ENCODE peak calls at places on chromosome 14, in nine cellular contexts. One of them, this sample, is unnamed.

GRCh38 chr14:102213984-102214658 is 74.4 kb downstream of the WDR20 start:
- DNase-seq in amniotic stem cell: no peak
- DNase-seq in T-cell: no peak
- DNase-seq in RWPE1: no peak
- DNase-seq in RCC 7860: no peak
- DNase-seq in activated CD8-positive, alpha-beta memory T cell treated with anti-CD3 and anti-CD28 coated beads for 1 hour: no peak
- DNase-seq in KBM-7: no peak
- DNase-seq in GM23338: peak; percentile 56
- DNase-seq in activated T-cell treated with anti-CD3 and anti-CD28 coated beads for 1 hour: no peak
- DNase-seq in this sample: no peak

GRCh38 chr14:63981569-63981968 is 128.8 kb downstream of the SYNE2 start:
- DNase-seq in RCC 7860: no peak
- DNase-seq in KBM-7: no peak
- DNase-seq in activated CD8-positive, alpha-beta memory T cell treated with anti-CD3 and anti-CD28 coated beads for 1 hour: no peak
- DNase-seq in amniotic stem cell: no peak
- DNase-seq in GM23338: no peak
- DNase-seq in T-cell: no peak
- DNase-seq in activated T-cell treated with anti-CD3 and anti-CD28 coated beads for 1 hour: no peak
- DNase-seq in RWPE1: no peak
- DNase-seq in this sample: no peak

GRCh38 chr14:50084666-50085065 is 31.7 kb downstream of the VCPKMT start:
- DNase-seq in activated T-cell treated with anti-CD3 and anti-CD28 coated beads for 1 hour: no peak
- DNase-seq in RCC 7860: no peak
- DNase-seq in T-cell: no peak
- DNase-seq in GM23338: no peak
- DNase-seq in KBM-7: no peak
- DNase-seq in amniotic stem cell: no peak
- DNase-seq in activated CD8-positive, alpha-beta memory T cell treated with anti-CD3 and anti-CD28 coated beads for 1 hour: no peak
- DNase-seq in RWPE1: no peak
- DNase-seq in this sample: no peak

GRCh38 chr14:104741803-104742251 is 11.1 kb upstream of the SIVA1 start:
- DNase-seq in activated CD8-positive, alpha-beta memory T cell treated with anti-CD3 and anti-CD28 coated beads for 1 hour: no peak
- DNase-seq in T-cell: no peak
- DNase-seq in activated T-cell treated with anti-CD3 and anti-CD28 coated beads for 1 hour: no peak
- DNase-seq in GM23338: no peak
- DNase-seq in RCC 7860: no peak
- DNase-seq in amniotic stem cell: no peak
- DNase-seq in RWPE1: no peak
- DNase-seq in KBM-7: no peak
- DNase-seq in this sample: no peak

GRCh38 chr14:89365071-89365801 is 51.8 kb downstream of the FOXN3 start:
- DNase-seq in KBM-7: peak; percentile 92
- DNase-seq in activated T-cell treated with anti-CD3 and anti-CD28 coated beads for 1 hour: peak; percentile 26
- DNase-seq in activated CD8-positive, alpha-beta memory T cell treated with anti-CD3 and anti-CD28 coated beads for 1 hour: peak; percentile 15
- DNase-seq in amniotic stem cell: no peak
- DNase-seq in T-cell: peak; percentile 52
- DNase-seq in GM23338: no peak
- DNase-seq in RWPE1: no peak
- DNase-seq in RCC 7860: no peak
- DNase-seq in this sample: no peak

GRCh38 chr14:56498112-56498511 is 81.5 kb upstream of the TMEM260 start:
- DNase-seq in activated T-cell treated with anti-CD3 and anti-CD28 coated beads for 1 hour: no peak
- DNase-seq in amniotic stem cell: no peak
- DNase-seq in KBM-7: no peak
- DNase-seq in GM23338: no peak
- DNase-seq in activated CD8-positive, alpha-beta memory T cell treated with anti-CD3 and anti-CD28 coated beads for 1 hour: no peak
- DNase-seq in RCC 7860: no peak
- DNase-seq in RWPE1: no peak
- DNase-seq in T-cell: no peak
- DNase-seq in this sample: no peak

GRCh38 chr14:22472935-22473854 is 115.8 kb downstream of the DAD1 start:
- DNase-seq in amniotic stem cell: no peak
- DNase-seq in KBM-7: peak; percentile 92
- DNase-seq in RCC 7860: peak; percentile 9
- DNase-seq in activated T-cell treated with anti-CD3 and anti-CD28 coated beads for 1 hour: no peak
- DNase-seq in T-cell: peak; percentile 33
- DNase-seq in activated CD8-positive, alpha-beta memory T cell treated with anti-CD3 and anti-CD28 coated beads for 1 hour: no peak
- DNase-seq in GM23338: peak; percentile 82
- DNase-seq in RWPE1: peak; percentile 54
- DNase-seq in this sample: no peak

GRCh38 chr14:66746316-66747006 is 238.5 kb downstream of the GPHN start:
- DNase-seq in activated T-cell treated with anti-CD3 and anti-CD28 coated beads for 1 hour: no peak
- DNase-seq in RWPE1: peak; percentile 26
- DNase-seq in activated CD8-positive, alpha-beta memory T cell treated with anti-CD3 and anti-CD28 coated beads for 1 hour: no peak
- DNase-seq in T-cell: no peak
- DNase-seq in amniotic stem cell: peak; percentile 1
- DNase-seq in KBM-7: peak; percentile 64
- DNase-seq in RCC 7860: no peak
- DNase-seq in GM23338: peak; percentile 57
- DNase-seq in this sample: no peak

GRCh38 chr14:36556811-36557433 is 25.5 kb downstream of the NKX2-8 start:
- DNase-seq in T-cell: no peak
- DNase-seq in amniotic stem cell: no peak
- DNase-seq in activated CD8-positive, alpha-beta memory T cell treated with anti-CD3 and anti-CD28 coated beads for 1 hour: no peak
- DNase-seq in RWPE1: peak; percentile 67
- DNase-seq in activated T-cell treated with anti-CD3 and anti-CD28 coated beads for 1 hour: no peak
- DNase-seq in GM23338: peak; percentile 65
- DNase-seq in RCC 7860: no peak
- DNase-seq in KBM-7: peak; percentile 41
- DNase-seq in this sample: no peak

GRCh38 chr14:65237956-65238355 is 135.6 kb upstream of the MAX start:
- DNase-seq in RCC 7860: peak; percentile 57
- DNase-seq in amniotic stem cell: no peak
- DNase-seq in activated CD8-positive, alpha-beta memory T cell treated with anti-CD3 and anti-CD28 coated beads for 1 hour: no peak
- DNase-seq in T-cell: no peak
- DNase-seq in GM23338: peak; percentile 23
- DNase-seq in KBM-7: no peak
- DNase-seq in RWPE1: no peak
- DNase-seq in activated T-cell treated with anti-CD3 and anti-CD28 coated beads for 1 hour: no peak
- DNase-seq in this sample: no peak

GRCh38 chr14:96706893-96707292 is 90.3 kb upstream of the VRK1 start:
- DNase-seq in T-cell: no peak
- DNase-seq in amniotic stem cell: no peak
- DNase-seq in RWPE1: no peak
- DNase-seq in RCC 7860: no peak
- DNase-seq in KBM-7: no peak
- DNase-seq in activated T-cell treated with anti-CD3 and anti-CD28 coated beads for 1 hour: no peak
- DNase-seq in GM23338: no peak
- DNase-seq in activated CD8-positive, alpha-beta memory T cell treated with anti-CD3 and anti-CD28 coated beads for 1 hour: no peak
- DNase-seq in this sample: no peak

GRCh38 chr14:87615822-87616679 is 376.9 kb downstream of the GALC start:
- DNase-seq in T-cell: no peak
- DNase-seq in GM23338: peak; percentile 86
- DNase-seq in RWPE1: peak; percentile 60
- DNase-seq in activated CD8-positive, alpha-beta memory T cell treated with anti-CD3 and anti-CD28 coated beads for 1 hour: no peak
- DNase-seq in amniotic stem cell: no peak
- DNase-seq in RCC 7860: no peak
- DNase-seq in activated T-cell treated with anti-CD3 and anti-CD28 coated beads for 1 hour: peak; percentile 2
- DNase-seq in KBM-7: peak; percentile 67
- DNase-seq in this sample: no peak

GRCh38 chr14:66974397-66975025 is 214.7 kb upstream of the GARIN2 start:
- DNase-seq in T-cell: no peak
- DNase-seq in activated CD8-positive, alpha-beta memory T cell treated with anti-CD3 and anti-CD28 coated beads for 1 hour: no peak
- DNase-seq in amniotic stem cell: no peak
- DNase-seq in KBM-7: no peak
- DNase-seq in activated T-cell treated with anti-CD3 and anti-CD28 coated beads for 1 hour: no peak
- DNase-seq in RWPE1: peak; percentile 18
- DNase-seq in GM23338: no peak
- DNase-seq in RCC 7860: peak; percentile 17
- DNase-seq in this sample: no peak

GRCh38 chr14:104968153-104968527 is 10.0 kb downstream of the AHNAK2 start:
- DNase-seq in activated CD8-positive, alpha-beta memory T cell treated with anti-CD3 and anti-CD28 coated beads for 1 hour: no peak
- DNase-seq in GM23338: peak; percentile 73
- DNase-seq in T-cell: no peak
- DNase-seq in RCC 7860: no peak
- DNase-seq in RWPE1: peak; percentile 68
- DNase-seq in activated T-cell treated with anti-CD3 and anti-CD28 coated beads for 1 hour: no peak
- DNase-seq in KBM-7: no peak
- DNase-seq in amniotic stem cell: no peak
- DNase-seq in this sample: no peak

GRCh38 chr14:26163761-26164160 is 434.1 kb downstream of the NOVA1 start:
- DNase-seq in GM23338: peak; percentile 75
- DNase-seq in RWPE1: no peak
- DNase-seq in RCC 7860: no peak
- DNase-seq in amniotic stem cell: no peak
- DNase-seq in T-cell: no peak
- DNase-seq in KBM-7: peak; percentile 10
- DNase-seq in activated T-cell treated with anti-CD3 and anti-CD28 coated beads for 1 hour: no peak
- DNase-seq in activated CD8-positive, alpha-beta memory T cell treated with anti-CD3 and anti-CD28 coated beads for 1 hour: no peak
- DNase-seq in this sample: no peak

GRCh38 chr14:72665259-72665658 is 228.6 kb downstream of the DPF3 start:
- DNase-seq in activated T-cell treated with anti-CD3 and anti-CD28 coated beads for 1 hour: no peak
- DNase-seq in KBM-7: no peak
- DNase-seq in GM23338: no peak
- DNase-seq in RCC 7860: peak; percentile 93
- DNase-seq in RWPE1: peak; percentile 85
- DNase-seq in activated CD8-positive, alpha-beta memory T cell treated with anti-CD3 and anti-CD28 coated beads for 1 hour: no peak
- DNase-seq in T-cell: no peak
- DNase-seq in amniotic stem cell: peak; percentile 93
- DNase-seq in this sample: no peak

GRCh38 chr14:105495101-105495989 is 4.3 kb downstream of the TEDC1 start:
- DNase-seq in GM23338: no peak
- DNase-seq in RCC 7860: no peak
- DNase-seq in activated T-cell treated with anti-CD3 and anti-CD28 coated beads for 1 hour: no peak
- DNase-seq in RWPE1: no peak
- DNase-seq in KBM-7: no peak
- DNase-seq in T-cell: no peak
- DNase-seq in activated CD8-positive, alpha-beta memory T cell treated with anti-CD3 and anti-CD28 coated beads for 1 hour: no peak
- DNase-seq in amniotic stem cell: no peak
- DNase-seq in this sample: no peak

GRCh38 chr14:75673345-75673744 is 12.3 kb downstream of the TTLL5 start:
- DNase-seq in RCC 7860: no peak
- DNase-seq in activated CD8-positive, alpha-beta memory T cell treated with anti-CD3 and anti-CD28 coated beads for 1 hour: no peak
- DNase-seq in GM23338: no peak
- DNase-seq in activated T-cell treated with anti-CD3 and anti-CD28 coated beads for 1 hour: no peak
- DNase-seq in T-cell: no peak
- DNase-seq in amniotic stem cell: no peak
- DNase-seq in RWPE1: no peak
- DNase-seq in KBM-7: no peak
- DNase-seq in this sample: no peak

GRCh38 chr14:104111301-104112112 is 26.0 kb downstream of the ASPG start:
- DNase-seq in RWPE1: no peak
- DNase-seq in KBM-7: no peak
- DNase-seq in amniotic stem cell: no peak
- DNase-seq in T-cell: no peak
- DNase-seq in activated T-cell treated with anti-CD3 and anti-CD28 coated beads for 1 hour: no peak
- DNase-seq in RCC 7860: no peak
- DNase-seq in activated CD8-positive, alpha-beta memory T cell treated with anti-CD3 and anti-CD28 coated beads for 1 hour: no peak
- DNase-seq in GM23338: no peak
- DNase-seq in this sample: no peak

GRCh38 chr14:69845787-69846186 is 33.4 kb upstream of the SMOC1 start:
- DNase-seq in amniotic stem cell: no peak
- DNase-seq in T-cell: no peak
- DNase-seq in activated CD8-positive, alpha-beta memory T cell treated with anti-CD3 and anti-CD28 coated beads for 1 hour: no peak
- DNase-seq in GM23338: no peak
- DNase-seq in KBM-7: no peak
- DNase-seq in RCC 7860: no peak
- DNase-seq in activated T-cell treated with anti-CD3 and anti-CD28 coated beads for 1 hour: no peak
- DNase-seq in RWPE1: no peak
- DNase-seq in this sample: no peak

GRCh38 chr14:68584786-68585185 is 208.1 kb downstream of the ZFP36L1 start:
- DNase-seq in activated T-cell treated with anti-CD3 and anti-CD28 coated beads for 1 hour: no peak
- DNase-seq in RWPE1: no peak
- DNase-seq in activated CD8-positive, alpha-beta memory T cell treated with anti-CD3 and anti-CD28 coated beads for 1 hour: no peak
- DNase-seq in T-cell: no peak
- DNase-seq in KBM-7: no peak
- DNase-seq in GM23338: no peak
- DNase-seq in amniotic stem cell: no peak
- DNase-seq in RCC 7860: no peak
- DNase-seq in this sample: no peak

GRCh38 chr14:69005432-69006148 is 26.5 kb upstream of the ACTN1 start:
- DNase-seq in T-cell: no peak
- DNase-seq in activated T-cell treated with anti-CD3 and anti-CD28 coated beads for 1 hour: no peak
- DNase-seq in RWPE1: peak; percentile 95
- DNase-seq in GM23338: no peak
- DNase-seq in amniotic stem cell: peak; percentile 94
- DNase-seq in KBM-7: no peak
- DNase-seq in activated CD8-positive, alpha-beta memory T cell treated with anti-CD3 and anti-CD28 coated beads for 1 hour: no peak
- DNase-seq in RCC 7860: peak; percentile 55
- DNase-seq in this sample: peak; percentile 73

GRCh38 chr14:94942601-94943000 is 172.7 kb upstream of the GSC start:
- DNase-seq in RWPE1: no peak
- DNase-seq in RCC 7860: no peak
- DNase-seq in amniotic stem cell: no peak
- DNase-seq in GM23338: no peak
- DNase-seq in activated CD8-positive, alpha-beta memory T cell treated with anti-CD3 and anti-CD28 coated beads for 1 hour: no peak
- DNase-seq in T-cell: no peak
- DNase-seq in activated T-cell treated with anti-CD3 and anti-CD28 coated beads for 1 hour: no peak
- DNase-seq in KBM-7: no peak
- DNase-seq in this sample: no peak

GRCh38 chr14:51609987-51610283 is 41.8 kb upstream of the FRMD6 start:
- DNase-seq in amniotic stem cell: no peak
- DNase-seq in RCC 7860: peak; percentile 71
- DNase-seq in activated T-cell treated with anti-CD3 and anti-CD28 coated beads for 1 hour: no peak
- DNase-seq in activated CD8-positive, alpha-beta memory T cell treated with anti-CD3 and anti-CD28 coated beads for 1 hour: no peak
- DNase-seq in RWPE1: no peak
- DNase-seq in GM23338: no peak
- DNase-seq in T-cell: no peak
- DNase-seq in KBM-7: no peak
- DNase-seq in this sample: no peak

GRCh38 chr14:64811676-64812075 is 68.0 kb downstream of the SPTB start:
- DNase-seq in activated T-cell treated with anti-CD3 and anti-CD28 coated beads for 1 hour: no peak
- DNase-seq in amniotic stem cell: no peak
- DNase-seq in GM23338: no peak
- DNase-seq in RWPE1: no peak
- DNase-seq in activated CD8-positive, alpha-beta memory T cell treated with anti-CD3 and anti-CD28 coated beads for 1 hour: no peak
- DNase-seq in RCC 7860: no peak
- DNase-seq in T-cell: no peak
- DNase-seq in KBM-7: no peak
- DNase-seq in this sample: no peak

GRCh38 chr14:101104485-101104884 is 201.0 kb upstream of the RTL1 start:
- DNase-seq in amniotic stem cell: no peak
- DNase-seq in GM23338: no peak
- DNase-seq in activated CD8-positive, alpha-beta memory T cell treated with anti-CD3 and anti-CD28 coated beads for 1 hour: no peak
- DNase-seq in RCC 7860: no peak
- DNase-seq in activated T-cell treated with anti-CD3 and anti-CD28 coated beads for 1 hour: no peak
- DNase-seq in RWPE1: no peak
- DNase-seq in KBM-7: no peak
- DNase-seq in T-cell: no peak
- DNase-seq in this sample: no peak

GRCh38 chr14:81234268-81234667 is 13.5 kb upstream of the GTF2A1 start:
- DNase-seq in T-cell: no peak
- DNase-seq in activated CD8-positive, alpha-beta memory T cell treated with anti-CD3 and anti-CD28 coated beads for 1 hour: no peak
- DNase-seq in RCC 7860: no peak
- DNase-seq in GM23338: no peak
- DNase-seq in RWPE1: peak; percentile 48
- DNase-seq in activated T-cell treated with anti-CD3 and anti-CD28 coated beads for 1 hour: no peak
- DNase-seq in amniotic stem cell: no peak
- DNase-seq in KBM-7: no peak
- DNase-seq in this sample: no peak

GRCh38 chr14:88987516-88987915 is 163.1 kb downstream of the TTC8 start:
- DNase-seq in RWPE1: peak; percentile 40
- DNase-seq in T-cell: no peak
- DNase-seq in activated CD8-positive, alpha-beta memory T cell treated with anti-CD3 and anti-CD28 coated beads for 1 hour: no peak
- DNase-seq in amniotic stem cell: no peak
- DNase-seq in KBM-7: no peak
- DNase-seq in GM23338: no peak
- DNase-seq in RCC 7860: peak; percentile 32
- DNase-seq in activated T-cell treated with anti-CD3 and anti-CD28 coated beads for 1 hour: no peak
- DNase-seq in this sample: no peak

GRCh38 chr14:103315941-103316340 is 18.1 kb upstream of the EIF5 start:
- DNase-seq in RCC 7860: no peak
- DNase-seq in KBM-7: no peak
- DNase-seq in activated T-cell treated with anti-CD3 and anti-CD28 coated beads for 1 hour: no peak
- DNase-seq in T-cell: no peak
- DNase-seq in GM23338: no peak
- DNase-seq in RWPE1: no peak
- DNase-seq in activated CD8-positive, alpha-beta memory T cell treated with anti-CD3 and anti-CD28 coated beads for 1 hour: no peak
- DNase-seq in amniotic stem cell: no peak
- DNase-seq in this sample: no peak

GRCh38 chr14:101125719-101126375 is 222.3 kb upstream of the RTL1 start:
- DNase-seq in RCC 7860: no peak
- DNase-seq in GM23338: no peak
- DNase-seq in activated CD8-positive, alpha-beta memory T cell treated with anti-CD3 and anti-CD28 coated beads for 1 hour: no peak
- DNase-seq in KBM-7: no peak
- DNase-seq in T-cell: no peak
- DNase-seq in RWPE1: no peak
- DNase-seq in activated T-cell treated with anti-CD3 and anti-CD28 coated beads for 1 hour: no peak
- DNase-seq in amniotic stem cell: no peak
- DNase-seq in this sample: no peak

GRCh38 chr14:61190341-61190740 is 90.8 kb downstream of the TMEM30B start:
- DNase-seq in KBM-7: no peak
- DNase-seq in GM23338: no peak
- DNase-seq in activated T-cell treated with anti-CD3 and anti-CD28 coated beads for 1 hour: no peak
- DNase-seq in amniotic stem cell: no peak
- DNase-seq in T-cell: no peak
- DNase-seq in activated CD8-positive, alpha-beta memory T cell treated with anti-CD3 and anti-CD28 coated beads for 1 hour: no peak
- DNase-seq in RCC 7860: no peak
- DNase-seq in RWPE1: no peak
- DNase-seq in this sample: no peak